ENCODE peak calls at places on chromosomes 1 and 21, in six cellular contexts. One of them, this sample, is unnamed.
A peak's percentile ranks its signal among the peaks of the same experiment; 100 is the strongest.

GRCh38 chr1:12338017-12338416 is 108.2 kb downstream of the VPS13D start:
- DNase-seq in activated gamma-delta T cell treated with Interleukin-2 at 50 U/mL for 16 hours: no peak
- DNase-seq in DMS79 treated with DMSO at 0.1 percent for 48 hours: no peak
- DNase-seq in amniotic stem cell: no peak
- DNase-seq in esophagus squamous epithelium: no peak
- DNase-seq in stimulated activated CD4-positive, alpha-beta T cell treated with anti-CD3 and anti-CD28 coated beads, Interleukin-4, amount 100 ng/mL, for 48 hours: no peak
- DNase-seq in this sample: no peak

GRCh38 chr21:45950740-45951515 is 30.6 kb upstream of the COL6A1 start:
- DNase-seq in activated gamma-delta T cell treated with Interleukin-2 at 50 U/mL for 16 hours: no peak
- DNase-seq in DMS79 treated with DMSO at 0.1 percent for 48 hours: peak; percentile 53
- DNase-seq in amniotic stem cell: no peak
- DNase-seq in esophagus squamous epithelium: no peak
- DNase-seq in stimulated activated CD4-positive, alpha-beta T cell treated with anti-CD3 and anti-CD28 coated beads, Interleukin-4, amount 100 ng/mL, for 48 hours: no peak
- DNase-seq in this sample: peak; percentile 27

GRCh38 chr1:22978299-22978698 is 5.6 kb upstream of the LACTBL1 start:
- DNase-seq in activated gamma-delta T cell treated with Interleukin-2 at 50 U/mL for 16 hours: no peak
- DNase-seq in DMS79 treated with DMSO at 0.1 percent for 48 hours: no peak
- DNase-seq in amniotic stem cell: no peak
- DNase-seq in esophagus squamous epithelium: no peak
- DNase-seq in stimulated activated CD4-positive, alpha-beta T cell treated with anti-CD3 and anti-CD28 coated beads, Interleukin-4, amount 100 ng/mL, for 48 hours: no peak
- DNase-seq in this sample: no peak

GRCh38 chr21:38769253-38769780 is 36.4 kb upstream of the ETS2 start:
- DNase-seq in activated gamma-delta T cell treated with Interleukin-2 at 50 U/mL for 16 hours: no peak
- DNase-seq in DMS79 treated with DMSO at 0.1 percent for 48 hours: no peak
- DNase-seq in amniotic stem cell: peak; percentile 65
- DNase-seq in esophagus squamous epithelium: no peak
- DNase-seq in stimulated activated CD4-positive, alpha-beta T cell treated with anti-CD3 and anti-CD28 coated beads, Interleukin-4, amount 100 ng/mL, for 48 hours: no peak
- DNase-seq in this sample: no peak

GRCh38 chr1:109112056-109112651 is 1.8 kb upstream of the ELAPOR1 start:
- DNase-seq in activated gamma-delta T cell treated with Interleukin-2 at 50 U/mL for 16 hours: no peak
- DNase-seq in DMS79 treated with DMSO at 0.1 percent for 48 hours: no peak
- DNase-seq in amniotic stem cell: no peak
- DNase-seq in esophagus squamous epithelium: no peak
- DNase-seq in stimulated activated CD4-positive, alpha-beta T cell treated with anti-CD3 and anti-CD28 coated beads, Interleukin-4, amount 100 ng/mL, for 48 hours: no peak
- DNase-seq in this sample: no peak

GRCh38 chr1:11570821-11571220 is 83.4 kb downstream of the FBXO2 start:
- DNase-seq in activated gamma-delta T cell treated with Interleukin-2 at 50 U/mL for 16 hours: no peak
- DNase-seq in DMS79 treated with DMSO at 0.1 percent for 48 hours: no peak
- DNase-seq in amniotic stem cell: no peak
- DNase-seq in esophagus squamous epithelium: no peak
- DNase-seq in stimulated activated CD4-positive, alpha-beta T cell treated with anti-CD3 and anti-CD28 coated beads, Interleukin-4, amount 100 ng/mL, for 48 hours: no peak
- DNase-seq in this sample: no peak

GRCh38 chr1:228547464-228547792 is 60.2 kb downstream of the RNF187 start:
- DNase-seq in activated gamma-delta T cell treated with Interleukin-2 at 50 U/mL for 16 hours: no peak
- DNase-seq in DMS79 treated with DMSO at 0.1 percent for 48 hours: no peak
- DNase-seq in amniotic stem cell: no peak
- DNase-seq in esophagus squamous epithelium: no peak
- DNase-seq in stimulated activated CD4-positive, alpha-beta T cell treated with anti-CD3 and anti-CD28 coated beads, Interleukin-4, amount 100 ng/mL, for 48 hours: no peak
- DNase-seq in this sample: no peak

GRCh38 chr1:245105815-245106410 is 48.9 kb upstream of the KIF26B start:
- DNase-seq in activated gamma-delta T cell treated with Interleukin-2 at 50 U/mL for 16 hours: no peak
- DNase-seq in DMS79 treated with DMSO at 0.1 percent for 48 hours: no peak
- DNase-seq in amniotic stem cell: no peak
- DNase-seq in esophagus squamous epithelium: no peak
- DNase-seq in stimulated activated CD4-positive, alpha-beta T cell treated with anti-CD3 and anti-CD28 coated beads, Interleukin-4, amount 100 ng/mL, for 48 hours: no peak
- DNase-seq in this sample: no peak

GRCh38 chr1:29282924-29283803 is 46.8 kb downstream of the PTPRU start:
- DNase-seq in activated gamma-delta T cell treated with Interleukin-2 at 50 U/mL for 16 hours: no peak
- DNase-seq in DMS79 treated with DMSO at 0.1 percent for 48 hours: no peak
- DNase-seq in amniotic stem cell: no peak
- DNase-seq in esophagus squamous epithelium: no peak
- DNase-seq in stimulated activated CD4-positive, alpha-beta T cell treated with anti-CD3 and anti-CD28 coated beads, Interleukin-4, amount 100 ng/mL, for 48 hours: no peak
- DNase-seq in this sample: no peak

GRCh38 chr1:151145158-151146071 is 1.0 kb downstream of the SEMA6C start:
- DNase-seq in activated gamma-delta T cell treated with Interleukin-2 at 50 U/mL for 16 hours: peak; percentile 29
- DNase-seq in DMS79 treated with DMSO at 0.1 percent for 48 hours: peak; percentile 34
- DNase-seq in amniotic stem cell: no peak
- DNase-seq in esophagus squamous epithelium: no peak
- DNase-seq in stimulated activated CD4-positive, alpha-beta T cell treated with anti-CD3 and anti-CD28 coated beads, Interleukin-4, amount 100 ng/mL, for 48 hours: no peak
- DNase-seq in this sample: peak; percentile 16

GRCh38 chr1:201354901-201355295 is 22.6 kb downstream of the TNNT2 start:
- DNase-seq in activated gamma-delta T cell treated with Interleukin-2 at 50 U/mL for 16 hours: no peak
- DNase-seq in DMS79 treated with DMSO at 0.1 percent for 48 hours: no peak
- DNase-seq in amniotic stem cell: no peak
- DNase-seq in esophagus squamous epithelium: no peak
- DNase-seq in stimulated activated CD4-positive, alpha-beta T cell treated with anti-CD3 and anti-CD28 coated beads, Interleukin-4, amount 100 ng/mL, for 48 hours: no peak
- DNase-seq in this sample: no peak

GRCh38 chr21:26881504-26882228 is 36.5 kb upstream of the ADAMTS1 start:
- DNase-seq in activated gamma-delta T cell treated with Interleukin-2 at 50 U/mL for 16 hours: no peak
- DNase-seq in DMS79 treated with DMSO at 0.1 percent for 48 hours: no peak
- DNase-seq in amniotic stem cell: no peak
- DNase-seq in esophagus squamous epithelium: no peak
- DNase-seq in stimulated activated CD4-positive, alpha-beta T cell treated with anti-CD3 and anti-CD28 coated beads, Interleukin-4, amount 100 ng/mL, for 48 hours: no peak
- DNase-seq in this sample: no peak

GRCh38 chr1:169019419-169020058 is 87.0 kb upstream of the ATP1B1 start:
- DNase-seq in activated gamma-delta T cell treated with Interleukin-2 at 50 U/mL for 16 hours: no peak
- DNase-seq in DMS79 treated with DMSO at 0.1 percent for 48 hours: no peak
- DNase-seq in amniotic stem cell: no peak
- DNase-seq in esophagus squamous epithelium: no peak
- DNase-seq in stimulated activated CD4-positive, alpha-beta T cell treated with anti-CD3 and anti-CD28 coated beads, Interleukin-4, amount 100 ng/mL, for 48 hours: no peak
- DNase-seq in this sample: no peak

GRCh38 chr1:43172532-43172972 is 422 bp downstream of the CFAP57 start:
- DNase-seq in activated gamma-delta T cell treated with Interleukin-2 at 50 U/mL for 16 hours: peak; percentile 85
- DNase-seq in DMS79 treated with DMSO at 0.1 percent for 48 hours: peak; percentile 87
- DNase-seq in amniotic stem cell: peak; percentile 68
- DNase-seq in esophagus squamous epithelium: peak; percentile 73
- DNase-seq in stimulated activated CD4-positive, alpha-beta T cell treated with anti-CD3 and anti-CD28 coated beads, Interleukin-4, amount 100 ng/mL, for 48 hours: peak; percentile 86
- DNase-seq in this sample: peak; percentile 80

GRCh38 chr1:902023-902422 is 21.7 kb upstream of the SAMD11 start:
- DNase-seq in activated gamma-delta T cell treated with Interleukin-2 at 50 U/mL for 16 hours: no peak
- DNase-seq in DMS79 treated with DMSO at 0.1 percent for 48 hours: no peak
- DNase-seq in amniotic stem cell: no peak
- DNase-seq in esophagus squamous epithelium: no peak
- DNase-seq in stimulated activated CD4-positive, alpha-beta T cell treated with anti-CD3 and anti-CD28 coated beads, Interleukin-4, amount 100 ng/mL, for 48 hours: no peak
- DNase-seq in this sample: no peak

GRCh38 chr1:231544943-231545592 is 16.6 kb downstream of the TSNAX start:
- DNase-seq in activated gamma-delta T cell treated with Interleukin-2 at 50 U/mL for 16 hours: no peak
- DNase-seq in DMS79 treated with DMSO at 0.1 percent for 48 hours: no peak
- DNase-seq in amniotic stem cell: no peak
- DNase-seq in esophagus squamous epithelium: no peak
- DNase-seq in stimulated activated CD4-positive, alpha-beta T cell treated with anti-CD3 and anti-CD28 coated beads, Interleukin-4, amount 100 ng/mL, for 48 hours: no peak
- DNase-seq in this sample: no peak